ENCODE peak calls at places on chromosomes 11 and 22, in four cellular contexts. B, K, A and S are unnamed samples.
A peak's percentile ranks its signal among the peaks of the same experiment; 100 is the strongest.

GRCh38 chr11:72038491-72038890 is 39.8 kb downstream of the IL18BP start:
- DNase-seq in B (peak; percentile 75), K (peak; percentile 93), A (no peak), S (no peak)

GRCh38 chr22:38981005-38981658 is 1.0 kb upstream of the APOBEC3B start:
- DNase-seq in B (no peak), A (no peak), K (no peak), S (peak; percentile 59)

GRCh38 chr11:121451982-121452608 is at the start of gene SORL1:
- DNase-seq in K (peak; percentile 91), A (peak; percentile 3), B (peak; percentile 79), S (peak; percentile 85)

GRCh38 chr11:1116666-1117390 is 40.9 kb upstream of the MUC5AC start:
- DNase-seq in B (no peak), K (peak; percentile 76), A (no peak), S (no peak)

GRCh38 chr11:26044389-26044788 is 287.5 kb upstream of the ANO3 start:
- DNase-seq in B (no peak), A (no peak), K (no peak), S (no peak)

GRCh38 chr11:43738600-43739409 is 58.3 kb downstream of the HSD17B12 start:
- DNase-seq in B (peak; percentile 45), K (no peak), A (no peak), S (no peak)

GRCh38 chr11:115501895-115502589 is 2.2 kb downstream of the CADM1 start:
- DNase-seq in B (no peak), K (no peak), A (peak; percentile 25), S (peak; percentile 13)

GRCh38 chr22:23282089-23282501 is 101.8 kb downstream of the BCR start:
- DNase-seq in B (peak; percentile 89), A (no peak), K (peak; percentile 95), S (no peak)

GRCh38 chr22:33823552-33823951 is 96.7 kb downstream of the LARGE1 start:
- DNase-seq in K (no peak), B (no peak), A (no peak), S (no peak)

GRCh38 chr11:94773842-94774241 is 5.7 kb downstream of the AMOTL1 start:
- DNase-seq in B (no peak), A (no peak), K (no peak), S (no peak)

GRCh38 chr22:45671783-45672563 is at the start of gene ATXN10:
- DNase-seq in A (peak; percentile 61), B (peak; percentile 78), K (peak; percentile 89), S (peak; percentile 86)

GRCh38 chr22:38272373-38273134 is at the start of gene TMEM184B:
- DNase-seq in B (peak; percentile 77), A (no peak), K (peak; percentile 95), S (peak; percentile 98)